ENCODE peak calls at places on chromosome 2, in six cellular contexts. One of them, this sample, is unnamed.

GRCh38 chr2:128315122-128315828 is 3.4 kb downstream of the HS6ST1 start:
- DNase-seq in NCI-H2081: no peak
- DNase-seq in activated naive CD4-positive, alpha-beta T cell: no peak
- DNase-seq in uterus: no peak
- DNase-seq in skeletal muscle cell: no peak
- DNase-seq in AG04450: no peak
- DNase-seq in this sample: no peak

GRCh38 chr2:147204102-147204501 is 640.7 kb upstream of the ACVR2A start:
- DNase-seq in NCI-H2081: no peak
- DNase-seq in activated naive CD4-positive, alpha-beta T cell: no peak
- DNase-seq in uterus: no peak
- DNase-seq in skeletal muscle cell: peak; percentile 25
- DNase-seq in AG04450: no peak
- DNase-seq in this sample: no peak

GRCh38 chr2:174040417-174040701 is 75.2 kb upstream of the SP3 start:
- DNase-seq in NCI-H2081: no peak
- DNase-seq in activated naive CD4-positive, alpha-beta T cell: no peak
- DNase-seq in uterus: no peak
- DNase-seq in skeletal muscle cell: no peak
- DNase-seq in AG04450: no peak
- DNase-seq in this sample: no peak

GRCh38 chr2:122530812-122531211 is 775.4 kb downstream of the TSN start:
- DNase-seq in NCI-H2081: no peak
- DNase-seq in activated naive CD4-positive, alpha-beta T cell: no peak
- DNase-seq in uterus: no peak
- DNase-seq in skeletal muscle cell: no peak
- DNase-seq in AG04450: no peak
- DNase-seq in this sample: no peak

GRCh38 chr2:237868631-237869356 is 9.4 kb downstream of the RAMP1 start:
- DNase-seq in NCI-H2081: no peak
- DNase-seq in activated naive CD4-positive, alpha-beta T cell: no peak
- DNase-seq in uterus: peak; percentile 54
- DNase-seq in skeletal muscle cell: peak; percentile 62
- DNase-seq in AG04450: no peak
- DNase-seq in this sample: no peak

GRCh38 chr2:70690846-70691245 is 77.2 kb downstream of the ADD2 start:
- DNase-seq in NCI-H2081: no peak
- DNase-seq in activated naive CD4-positive, alpha-beta T cell: no peak
- DNase-seq in uterus: no peak
- DNase-seq in skeletal muscle cell: no peak
- DNase-seq in AG04450: no peak
- DNase-seq in this sample: no peak

GRCh38 chr2:166994588-166995336 is 106.5 kb downstream of the XIRP2 start:
- DNase-seq in NCI-H2081: no peak
- DNase-seq in activated naive CD4-positive, alpha-beta T cell: no peak
- DNase-seq in uterus: no peak
- DNase-seq in skeletal muscle cell: no peak
- DNase-seq in AG04450: no peak
- DNase-seq in this sample: no peak

GRCh38 chr2:149365826-149366583 is 35.6 kb downstream of the LYPD6 start:
- DNase-seq in NCI-H2081: peak; percentile 71
- DNase-seq in activated naive CD4-positive, alpha-beta T cell: no peak
- DNase-seq in uterus: no peak
- DNase-seq in skeletal muscle cell: peak; percentile 17
- DNase-seq in AG04450: no peak
- DNase-seq in this sample: peak; percentile 96

GRCh38 chr2:10380048-10380926 is 67.8 kb downstream of the ODC1 start:
- DNase-seq in NCI-H2081: no peak
- DNase-seq in activated naive CD4-positive, alpha-beta T cell: no peak
- DNase-seq in uterus: no peak
- DNase-seq in skeletal muscle cell: no peak
- DNase-seq in AG04450: no peak
- DNase-seq in this sample: no peak

GRCh38 chr2:195363496-195363895 is 293.5 kb upstream of the SLC39A10 start:
- DNase-seq in NCI-H2081: no peak
- DNase-seq in activated naive CD4-positive, alpha-beta T cell: no peak
- DNase-seq in uterus: no peak
- DNase-seq in skeletal muscle cell: peak; percentile 17
- DNase-seq in AG04450: peak; percentile 29
- DNase-seq in this sample: no peak

GRCh38 chr2:75799859-75800258 is 89.1 kb upstream of the GCFC2 start:
- DNase-seq in NCI-H2081: no peak
- DNase-seq in activated naive CD4-positive, alpha-beta T cell: no peak
- DNase-seq in uterus: no peak
- DNase-seq in skeletal muscle cell: no peak
- DNase-seq in AG04450: no peak
- DNase-seq in this sample: no peak

GRCh38 chr2:111160758-111161157 is 40.0 kb downstream of the BCL2L11 start:
- DNase-seq in NCI-H2081: no peak
- DNase-seq in activated naive CD4-positive, alpha-beta T cell: no peak
- DNase-seq in uterus: no peak
- DNase-seq in skeletal muscle cell: peak; percentile 58
- DNase-seq in AG04450: peak; percentile 61
- DNase-seq in this sample: no peak

GRCh38 chr2:20052872-20053281 is 1.4 kb upstream of the LAPTM4A start:
- DNase-seq in NCI-H2081: peak; percentile 55
- DNase-seq in activated naive CD4-positive, alpha-beta T cell: no peak
- DNase-seq in uterus: peak; percentile 72
- DNase-seq in skeletal muscle cell: peak; percentile 82
- DNase-seq in AG04450: peak; percentile 39
- DNase-seq in this sample: peak; percentile 46

GRCh38 chr2:145199052-145199451 is 679.1 kb upstream of the ZEB2 start:
- DNase-seq in NCI-H2081: peak; percentile 26
- DNase-seq in activated naive CD4-positive, alpha-beta T cell: no peak
- DNase-seq in uterus: no peak
- DNase-seq in skeletal muscle cell: no peak
- DNase-seq in AG04450: no peak
- DNase-seq in this sample: peak; percentile 55

GRCh38 chr2:74201596-74201995 is 3.2 kb downstream of the MTHFD2 start:
- DNase-seq in NCI-H2081: no peak
- DNase-seq in activated naive CD4-positive, alpha-beta T cell: no peak
- DNase-seq in uterus: no peak
- DNase-seq in skeletal muscle cell: no peak
- DNase-seq in AG04450: no peak
- DNase-seq in this sample: no peak

GRCh38 chr2:209526541-209526940 is 102.7 kb downstream of the MAP2 start:
- DNase-seq in NCI-H2081: no peak
- DNase-seq in activated naive CD4-positive, alpha-beta T cell: no peak
- DNase-seq in uterus: no peak
- DNase-seq in skeletal muscle cell: no peak
- DNase-seq in AG04450: no peak
- DNase-seq in this sample: no peak

GRCh38 chr2:72806280-72806955 is 19.4 kb downstream of the EXOC6B start:
- DNase-seq in NCI-H2081: no peak
- DNase-seq in activated naive CD4-positive, alpha-beta T cell: no peak
- DNase-seq in uterus: no peak
- DNase-seq in skeletal muscle cell: no peak
- DNase-seq in AG04450: no peak
- DNase-seq in this sample: no peak

GRCh38 chr2:119679526-119679837 is 481 bp downstream of the TMEM177 start:
- DNase-seq in NCI-H2081: no peak
- DNase-seq in activated naive CD4-positive, alpha-beta T cell: no peak
- DNase-seq in uterus: no peak
- DNase-seq in skeletal muscle cell: no peak
- DNase-seq in AG04450: no peak
- DNase-seq in this sample: no peak

GRCh38 chr2:36967236-36967876 is 1.0 kb upstream of the STRN start:
- DNase-seq in NCI-H2081: no peak
- DNase-seq in activated naive CD4-positive, alpha-beta T cell: no peak
- DNase-seq in uterus: no peak
- DNase-seq in skeletal muscle cell: no peak
- DNase-seq in AG04450: no peak
- DNase-seq in this sample: peak; percentile 0

GRCh38 chr2:217846321-217846743 is 156.5 kb downstream of the TNS1 start:
- DNase-seq in NCI-H2081: no peak
- DNase-seq in activated naive CD4-positive, alpha-beta T cell: no peak
- DNase-seq in uterus: no peak
- DNase-seq in skeletal muscle cell: no peak
- DNase-seq in AG04450: no peak
- DNase-seq in this sample: no peak

GRCh38 chr2:95388091-95388692 is 14.3 kb upstream of the FAHD2A start:
- DNase-seq in NCI-H2081: no peak
- DNase-seq in activated naive CD4-positive, alpha-beta T cell: no peak
- DNase-seq in uterus: peak; percentile 5
- DNase-seq in skeletal muscle cell: no peak
- DNase-seq in AG04450: no peak
- DNase-seq in this sample: no peak

GRCh38 chr2:230697676-230698075 is 15.0 kb upstream of the CAB39 start:
- DNase-seq in NCI-H2081: no peak
- DNase-seq in activated naive CD4-positive, alpha-beta T cell: no peak
- DNase-seq in uterus: no peak
- DNase-seq in skeletal muscle cell: no peak
- DNase-seq in AG04450: no peak
- DNase-seq in this sample: no peak

GRCh38 chr2:238528953-238529781 is 102.4 kb downstream of the ASB1 start:
- DNase-seq in NCI-H2081: peak; percentile 67
- DNase-seq in activated naive CD4-positive, alpha-beta T cell: no peak
- DNase-seq in uterus: no peak
- DNase-seq in skeletal muscle cell: no peak
- DNase-seq in AG04450: peak; percentile 44
- DNase-seq in this sample: peak; percentile 81

GRCh38 chr2:5766051-5766450 is 73.9 kb downstream of the SOX11 start:
- DNase-seq in NCI-H2081: no peak
- DNase-seq in activated naive CD4-positive, alpha-beta T cell: no peak
- DNase-seq in uterus: no peak
- DNase-seq in skeletal muscle cell: peak; percentile 80
- DNase-seq in AG04450: peak; percentile 38
- DNase-seq in this sample: no peak

GRCh38 chr2:238290079-238290478 is 1.7 kb upstream of the PER2 start:
- DNase-seq in NCI-H2081: peak; percentile 48
- DNase-seq in activated naive CD4-positive, alpha-beta T cell: no peak
- DNase-seq in uterus: no peak
- DNase-seq in skeletal muscle cell: no peak
- DNase-seq in AG04450: no peak
- DNase-seq in this sample: peak; percentile 96

GRCh38 chr2:235468978-235469694 is 24.7 kb upstream of the AGAP1 start:
- DNase-seq in NCI-H2081: no peak
- DNase-seq in activated naive CD4-positive, alpha-beta T cell: no peak
- DNase-seq in uterus: peak; percentile 20
- DNase-seq in skeletal muscle cell: peak; percentile 71
- DNase-seq in AG04450: peak; percentile 67
- DNase-seq in this sample: no peak

GRCh38 chr2:181785677-181786344 is 105.5 kb upstream of the NEUROD1 start:
- DNase-seq in NCI-H2081: no peak
- DNase-seq in activated naive CD4-positive, alpha-beta T cell: no peak
- DNase-seq in uterus: no peak
- DNase-seq in skeletal muscle cell: peak; percentile 41
- DNase-seq in AG04450: no peak
- DNase-seq in this sample: no peak

GRCh38 chr2:230921806-230922595 is 3.0 kb downstream of the GPR55 start:
- DNase-seq in NCI-H2081: no peak
- DNase-seq in activated naive CD4-positive, alpha-beta T cell: no peak
- DNase-seq in uterus: no peak
- DNase-seq in skeletal muscle cell: no peak
- DNase-seq in AG04450: no peak
- DNase-seq in this sample: no peak

GRCh38 chr2:181754136-181754535 is 73.8 kb upstream of the NEUROD1 start:
- DNase-seq in NCI-H2081: no peak
- DNase-seq in activated naive CD4-positive, alpha-beta T cell: no peak
- DNase-seq in uterus: no peak
- DNase-seq in skeletal muscle cell: no peak
- DNase-seq in AG04450: no peak
- DNase-seq in this sample: no peak

GRCh38 chr2:112151275-112151674 is 13.1 kb downstream of the FBLN7 start:
- DNase-seq in NCI-H2081: no peak
- DNase-seq in activated naive CD4-positive, alpha-beta T cell: no peak
- DNase-seq in uterus: no peak
- DNase-seq in skeletal muscle cell: no peak
- DNase-seq in AG04450: no peak
- DNase-seq in this sample: no peak

GRCh38 chr2:17759805-17760204 is 5.9 kb downstream of the GEN1 start:
- DNase-seq in NCI-H2081: no peak
- DNase-seq in activated naive CD4-positive, alpha-beta T cell: no peak
- DNase-seq in uterus: no peak
- DNase-seq in skeletal muscle cell: no peak
- DNase-seq in AG04450: no peak
- DNase-seq in this sample: no peak

GRCh38 chr2:237677951-237678481 is 50.6 kb downstream of the LRRFIP1 start:
- DNase-seq in NCI-H2081: no peak
- DNase-seq in activated naive CD4-positive, alpha-beta T cell: no peak
- DNase-seq in uterus: no peak
- DNase-seq in skeletal muscle cell: no peak
- DNase-seq in AG04450: peak; percentile 78
- DNase-seq in this sample: no peak

GRCh38 chr2:74816540-74817331 is 17.2 kb upstream of the HK2 start:
- DNase-seq in NCI-H2081: peak; percentile 1
- DNase-seq in activated naive CD4-positive, alpha-beta T cell: no peak
- DNase-seq in uterus: no peak
- DNase-seq in skeletal muscle cell: no peak
- DNase-seq in AG04450: no peak
- DNase-seq in this sample: peak; percentile 6

GRCh38 chr2:109699646-109700045 is 85.5 kb downstream of the SOWAHC start:
- DNase-seq in NCI-H2081: no peak
- DNase-seq in activated naive CD4-positive, alpha-beta T cell: no peak
- DNase-seq in uterus: no peak
- DNase-seq in skeletal muscle cell: no peak
- DNase-seq in AG04450: no peak
- DNase-seq in this sample: no peak